ENCODE peak calls at places on chromosomes 4 and X, in four cellular contexts. One of them, this sample, is unnamed.
A peak's percentile ranks its signal among the peaks of the same experiment; 100 is the strongest.

GRCh38 chr4:107379054-107379869 is 340.8 kb downstream of the PAPSS1 start:
- DNase-seq in heart right ventricle: no peak
- DNase-seq in astrocyte: peak; percentile 40
- DNase-seq in Panc1: no peak
- DNase-seq in this sample: no peak

GRCh38 chr4:162201673-162202072 is 37.9 kb upstream of the FSTL5 start:
- DNase-seq in heart right ventricle: no peak
- DNase-seq in Panc1: no peak
- DNase-seq in astrocyte: peak; percentile 80
- DNase-seq in this sample: no peak

GRCh38 chrX:70476934-70477733 is 32.5 kb downstream of the DLG3 start:
- DNase-seq in Panc1: no peak
- DNase-seq in astrocyte: peak; percentile 71
- DNase-seq in heart right ventricle: peak; percentile 6
- DNase-seq in this sample: no peak

GRCh38 chrX:50877310-50877709 is 33.2 kb upstream of the BMP15 start:
- DNase-seq in Panc1: no peak
- DNase-seq in heart right ventricle: no peak
- DNase-seq in astrocyte: peak; percentile 62
- DNase-seq in this sample: no peak

GRCh38 chr4:23920296-23920695 is 30.4 kb upstream of the PPARGC1A start:
- DNase-seq in Panc1: no peak
- DNase-seq in heart right ventricle: no peak
- DNase-seq in astrocyte: peak; percentile 66
- DNase-seq in this sample: no peak

GRCh38 chr4:144757969-144758368 is 112.0 kb downstream of the HHIP start:
- DNase-seq in Panc1: no peak
- DNase-seq in heart right ventricle: no peak
- DNase-seq in astrocyte: no peak
- DNase-seq in this sample: no peak

GRCh38 chrX:138847930-138848329 is 136.4 kb upstream of the FGF13 start:
- DNase-seq in astrocyte: peak; percentile 20
- DNase-seq in heart right ventricle: no peak
- DNase-seq in Panc1: no peak
- DNase-seq in this sample: no peak

GRCh38 chr4:120466429-120466828 is 399.8 kb upstream of the MAD2L1 start:
- DNase-seq in heart right ventricle: no peak
- DNase-seq in astrocyte: no peak
- DNase-seq in Panc1: no peak
- DNase-seq in this sample: no peak

GRCh38 chr4:151719045-151719743 is 41.6 kb downstream of the GATB start:
- DNase-seq in heart right ventricle: peak; percentile 30
- DNase-seq in Panc1: no peak
- DNase-seq in astrocyte: no peak
- DNase-seq in this sample: no peak

GRCh38 chr4:159698336-159698735 is 595.5 kb downstream of the RAPGEF2 start:
- DNase-seq in Panc1: no peak
- DNase-seq in heart right ventricle: no peak
- DNase-seq in astrocyte: peak; percentile 68
- DNase-seq in this sample: no peak

GRCh38 chrX:51407520-51408409 is 75.1 kb downstream of the NUDT10 start:
- DNase-seq in Panc1: no peak
- DNase-seq in heart right ventricle: no peak
- DNase-seq in astrocyte: no peak
- DNase-seq in this sample: no peak

GRCh38 chr4:188960411-188961093 is 821.3 kb downstream of the TRIML1 start:
- DNase-seq in heart right ventricle: no peak
- DNase-seq in astrocyte: peak; percentile 12
- DNase-seq in Panc1: no peak
- DNase-seq in this sample: no peak

GRCh38 chr4:25694466-25694865 is 38.8 kb downstream of the SLC34A2 start:
- DNase-seq in astrocyte: no peak
- DNase-seq in Panc1: no peak
- DNase-seq in heart right ventricle: no peak
- DNase-seq in this sample: no peak

GRCh38 chr4:144831971-144832370 is 186.0 kb downstream of the HHIP start:
- DNase-seq in astrocyte: no peak
- DNase-seq in heart right ventricle: no peak
- DNase-seq in Panc1: no peak
- DNase-seq in this sample: peak; percentile 22

GRCh38 chrX:71251456-71251973 is 2.4 kb downstream of the ZMYM3 start:
- DNase-seq in astrocyte: no peak
- DNase-seq in Panc1: no peak
- DNase-seq in heart right ventricle: no peak
- DNase-seq in this sample: no peak

GRCh38 chr4:176001171-176002006 is 64.3 kb upstream of the WDR17 start:
- DNase-seq in Panc1: no peak
- DNase-seq in astrocyte: peak; percentile 38
- DNase-seq in heart right ventricle: peak; percentile 16
- DNase-seq in this sample: no peak

GRCh38 chr4:23097251-23097650 is 404.5 kb downstream of the GBA3 start:
- DNase-seq in Panc1: no peak
- DNase-seq in astrocyte: peak; percentile 87
- DNase-seq in heart right ventricle: no peak
- DNase-seq in this sample: no peak

GRCh38 chrX:69014200-69014599 is 151.1 kb downstream of the PJA1 start:
- DNase-seq in heart right ventricle: no peak
- DNase-seq in astrocyte: peak; percentile 83
- DNase-seq in Panc1: no peak
- DNase-seq in this sample: no peak

GRCh38 chrX:10579018-10579752 is 41.2 kb downstream of the MID1 start:
- DNase-seq in heart right ventricle: no peak
- DNase-seq in astrocyte: peak; percentile 80
- DNase-seq in Panc1: no peak
- DNase-seq in this sample: no peak

GRCh38 chr4:85932371-85933305 is 427.2 kb downstream of the MAPK10 start:
- DNase-seq in heart right ventricle: no peak
- DNase-seq in astrocyte: peak; percentile 69
- DNase-seq in Panc1: no peak
- DNase-seq in this sample: no peak

GRCh38 chr4:162163892-162164759 is at the start of gene FSTL5:
- DNase-seq in astrocyte: peak; percentile 66
- DNase-seq in heart right ventricle: peak; percentile 24
- DNase-seq in Panc1: no peak
- DNase-seq in this sample: no peak

GRCh38 chr4:8182294-8182693 is 16.8 kb upstream of the SH3TC1 start:
- DNase-seq in heart right ventricle: no peak
- DNase-seq in astrocyte: no peak
- DNase-seq in Panc1: no peak
- DNase-seq in this sample: no peak
- H3K4me3 ChIP-seq in heart right ventricle: no peak overlapping the region
- H3K4me3 ChIP-seq in astrocyte: no peak overlapping the region
- H3K4me3 ChIP-seq in Panc1: no peak overlapping the region
- H3K4me3 ChIP-seq in this sample: no peak overlapping the region

GRCh38 chr4:152983774-152984411 is 47.8 kb downstream of the FHDC1 start:
- DNase-seq in heart right ventricle: no peak
- DNase-seq in Panc1: no peak
- DNase-seq in astrocyte: peak; percentile 93
- DNase-seq in this sample: no peak
- H3K4me3 ChIP-seq in heart right ventricle: no peak overlapping the region
- H3K4me3 ChIP-seq in Panc1: no peak overlapping the region
- H3K4me3 ChIP-seq in astrocyte: no peak overlapping the region
- H3K4me3 ChIP-seq in this sample: no peak overlapping the region

DNA sequence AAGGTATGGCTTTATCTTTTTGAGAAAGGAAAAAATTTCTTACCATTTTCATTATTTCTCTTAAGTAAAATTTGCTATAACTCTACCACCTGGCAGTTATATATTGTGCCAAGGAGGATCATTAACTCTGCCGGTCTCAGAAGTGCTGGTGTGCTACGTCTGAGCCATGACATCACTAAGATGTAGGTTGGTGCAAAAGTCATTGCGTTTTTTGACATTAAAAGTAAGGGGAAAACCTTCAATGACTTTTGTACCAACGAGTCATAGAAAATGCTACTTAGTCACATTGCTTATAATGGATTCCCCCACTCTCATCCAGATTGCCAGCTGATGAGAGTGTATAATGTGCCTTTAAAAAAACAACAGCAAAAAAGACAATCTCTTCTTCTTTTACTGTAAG is 569.1 kb upstream of the GALNT7 start:
- DNase-seq in Panc1: no peak
- DNase-seq in astrocyte: no peak
- DNase-seq in heart right ventricle: no peak
- DNase-seq in this sample: no peak
- H3K4me3 ChIP-seq in Panc1: no peak overlapping the region
- H3K4me3 ChIP-seq in astrocyte: no peak overlapping the region
- H3K4me3 ChIP-seq in heart right ventricle: no peak overlapping the region
- H3K4me3 ChIP-seq in this sample: no peak overlapping the region

DNA sequence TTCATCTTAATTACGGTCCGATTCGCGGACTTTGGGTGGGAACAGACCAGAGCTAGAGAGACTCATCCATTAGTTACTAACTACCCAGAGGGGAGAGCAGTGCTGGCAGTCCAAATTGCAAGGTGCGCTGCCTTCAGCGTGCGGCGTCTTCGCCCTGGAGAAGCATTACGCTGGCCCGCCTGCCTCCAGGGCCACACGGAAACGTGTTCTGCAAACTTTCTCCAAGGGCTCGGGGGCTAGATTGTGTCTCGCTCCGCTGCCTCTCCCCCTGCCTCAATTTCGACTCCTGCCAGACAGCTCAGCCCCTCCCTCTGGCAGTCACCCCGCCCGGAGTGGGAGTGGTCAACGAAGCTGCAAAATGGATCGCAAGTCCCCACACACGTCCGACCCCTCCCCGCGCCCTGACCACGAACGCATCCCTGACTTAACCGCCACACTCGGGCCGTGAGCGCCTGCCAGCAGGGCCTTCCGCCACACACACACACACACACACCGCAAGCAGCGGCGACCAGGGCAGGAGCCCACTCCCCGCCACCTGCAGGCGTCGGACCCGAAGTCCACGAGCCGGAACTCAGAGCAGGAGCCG is 47.0 kb upstream of the NKAP start:
- DNase-seq in heart right ventricle: no peak
- DNase-seq in Panc1: no peak
- DNase-seq in astrocyte: no peak
- DNase-seq in this sample: no peak
- H3K4me3 ChIP-seq in heart right ventricle: peak overlapping the region; percentile 35
- H3K4me3 ChIP-seq in Panc1: peak overlapping the region; percentile 53
- H3K4me3 ChIP-seq in astrocyte: no peak overlapping the region
- H3K4me3 ChIP-seq in this sample: no peak overlapping the region